ENCODE peak calls at places on chromosomes 3 and 15, in four cellular contexts. I is neural progenitor cell, O is HCT116, S is SK-N-SH. T is an unnamed sample.

GRCh38 chr3:173397161-173398110 is at the start of gene NLGN1:
- DNase-seq in I (peak), O (no peak), S (peak), T (peak)

GRCh38 chr3:18295171-18295920 is 129.8 kb downstream of the SATB1 start:
- DNase-seq in I (peak), O (peak), S (peak), T (peak)

GRCh38 chr3:196620228-196620627 is 19.3 kb upstream of the NRROS start:
- DNase-seq in I (no peak), O (no peak), S (no peak), T (no peak)

GRCh38 chr3:155791190-155791589 is 14.9 kb downstream of the C3orf33 start:
- DNase-seq in I (no peak), O (no peak), S (no peak), T (no peak)

GRCh38 chr15:49625460-49626036 is 4.7 kb downstream of the DTWD1 start:
- DNase-seq in I (peak), O (no peak), S (no peak), T (no peak)

GRCh38 chr3:196868297-196868661 is 559 bp downstream of the SENP5 start:
- DNase-seq in I (peak), O (no peak), S (peak), T (peak)

GRCh38 chr3:55897573-55898224 is 410.6 kb upstream of the WNT5A start:
- DNase-seq in I (peak), O (no peak), S (peak), T (peak)

GRCh38 chr3:40264437-40264836 is 45.1 kb upstream of the EIF1B start:
- DNase-seq in I (no peak), O (no peak), S (no peak), T (no peak)

GRCh38 chr3:125513490-125514115 is 6.4 kb downstream of the SNX4 start:
- DNase-seq in I (no peak), O (no peak), S (no peak), T (no peak)

GRCh38 chr3:89032331-89033063 is 74.9 kb upstream of the EPHA3 start:
- DNase-seq in I (no peak), O (no peak), S (no peak), T (no peak)

GRCh38 chr15:91954211-91954804 is 100.8 kb downstream of the SLCO3A1 start:
- DNase-seq in I (no peak), O (no peak), S (no peak), T (peak)

GRCh38 chr3:196499061-196499460 is 4.5 kb downstream of the RNF168 start:
- DNase-seq in I (no peak), O (no peak), S (no peak), T (no peak)

GRCh38 chr3:196739671-196740475 is at the start of gene PAK2:
- DNase-seq in I (peak), O (peak), S (peak), T (peak)

GRCh38 chr3:134061401-134061800 is 31.7 kb upstream of the SLCO2A1 start:
- DNase-seq in I (no peak), O (no peak), S (no peak), T (no peak)

GRCh38 chr3:114841515-114841914 is 305.6 kb downstream of the ZBTB20 start:
- DNase-seq in I (no peak), O (peak), S (no peak), T (no peak)

GRCh38 chr3:100893108-100893507 is 100.1 kb downstream of the ABI3BP start:
- DNase-seq in I (no peak), O (no peak), S (no peak), T (no peak)

GRCh38 chr3:186784820-186785516 is 1.6 kb downstream of the EIF4A2 start:
- DNase-seq in I (no peak), O (no peak), S (no peak), T (no peak)

DNA sequence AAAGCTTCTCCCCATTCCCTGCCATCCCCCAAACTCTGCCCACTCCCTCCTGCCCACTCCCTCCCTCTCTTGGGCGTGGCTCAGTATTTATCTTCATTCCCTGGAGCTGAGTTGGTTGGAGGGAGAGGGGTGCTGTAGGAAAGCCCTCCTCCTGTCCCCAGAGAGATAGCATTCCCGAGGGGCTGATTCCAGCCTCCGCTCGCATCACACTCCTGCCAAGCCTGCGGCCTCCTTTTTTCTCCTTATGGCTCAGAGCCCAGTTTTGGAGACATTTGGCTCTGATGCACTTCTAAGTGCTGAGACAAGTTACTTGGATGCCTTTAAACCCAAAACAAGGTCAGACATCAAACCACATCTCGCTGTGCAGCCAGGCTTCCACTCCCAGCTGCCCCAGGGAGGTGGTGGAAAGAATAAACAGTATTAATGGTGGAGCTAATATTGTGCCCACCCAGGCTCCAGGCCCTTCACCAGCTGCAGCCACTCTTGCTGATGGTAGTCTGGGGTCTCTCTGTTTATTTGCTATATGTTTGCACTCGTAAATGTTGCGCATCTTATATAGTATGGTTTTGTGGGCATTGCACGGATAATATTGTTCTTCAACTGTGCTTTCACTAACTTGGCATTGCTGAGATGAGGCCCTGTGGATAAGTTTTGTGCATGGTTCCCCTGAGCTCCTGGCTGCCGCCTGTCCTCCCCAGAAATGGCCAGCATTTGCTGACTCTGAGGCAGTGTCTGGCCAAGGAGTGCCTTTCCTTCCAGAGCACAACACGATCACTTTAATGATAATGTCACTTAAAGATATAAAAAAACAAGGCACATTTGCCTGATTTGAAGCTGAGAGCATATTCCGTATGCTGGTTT is 157.2 kb downstream of the LRRC28 start:
- DNase-seq in I (no peak), O (no peak), S (peak), T (no peak)
- TF ChIP-seq EZH2phosphoT487 in I (no peak), O (no peak), S (no peak), T (no peak)

GRCh38 chr3:166190360-166190759 is 353.1 kb upstream of the BCHE start:
- DNase-seq in I (peak), O (no peak), S (no peak), T (peak)
- TF ChIP-seq EZH2phosphoT487 in I (no peak), O (no peak), S (no peak), T (no peak)

DNA sequence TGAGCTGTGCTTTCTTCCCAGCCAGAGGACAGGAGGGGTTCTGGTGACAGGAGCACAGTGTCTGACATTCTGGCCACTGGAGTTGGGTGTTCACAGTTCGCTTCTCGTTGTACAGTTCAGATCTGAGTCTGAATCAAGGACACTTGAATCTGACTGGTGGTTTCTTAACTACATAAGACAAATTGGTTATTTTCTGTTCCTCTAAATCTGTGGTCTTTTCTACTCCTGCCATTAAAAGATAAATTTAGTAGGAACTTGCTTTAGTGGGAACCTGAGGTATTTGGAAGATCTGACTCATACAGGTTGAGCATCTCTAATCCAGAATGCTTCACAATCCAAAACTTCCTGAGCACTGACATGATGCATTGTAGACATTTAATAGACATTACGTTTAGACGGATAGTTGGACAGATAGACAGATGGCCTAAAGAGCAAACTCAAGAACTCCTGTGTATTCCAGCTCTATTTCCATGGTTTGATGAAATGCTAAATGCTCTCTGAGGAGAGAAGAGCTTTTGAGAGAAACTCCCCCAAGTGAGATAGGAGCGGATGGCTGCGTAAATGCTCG is 71.0 kb downstream of the CCK start:
- DNase-seq in I (no peak), O (no peak), S (no peak), T (no peak)
- TF ChIP-seq EZH2phosphoT487 in I (no peak), O (no peak), S (no peak), T (no peak)

DNA sequence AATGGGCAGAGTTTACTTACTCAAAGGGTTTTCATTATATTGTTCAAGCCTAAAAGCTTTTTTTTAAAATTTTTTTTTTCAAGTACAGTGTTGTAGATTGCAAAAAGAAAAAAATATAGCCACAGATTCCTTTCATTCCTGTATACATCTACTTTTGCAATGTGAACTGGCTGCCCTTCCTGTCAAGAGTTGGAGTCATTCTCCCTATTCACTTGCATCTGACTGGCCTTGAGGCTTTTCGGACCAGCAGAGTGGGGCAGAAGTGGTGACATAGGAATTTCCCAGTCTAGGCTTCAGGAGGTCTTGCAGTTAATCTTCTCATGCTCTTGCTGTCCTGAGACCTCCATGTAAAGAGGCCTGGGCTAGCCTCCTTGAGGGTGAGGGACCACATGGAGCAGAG is 218.3 kb upstream of the CFAP20DC start:
- DNase-seq in I (no peak), O (no peak), S (no peak), T (no peak)
- TF ChIP-seq EZH2phosphoT487 in I (no peak), O (no peak), S (no peak), T (no peak)

GRCh38 chr15:83475551-83475950 is 28.4 kb downstream of the SH3GL3 start:
- DNase-seq in I (no peak), O (no peak), S (no peak), T (peak)
- TF ChIP-seq EZH2phosphoT487 in I (no peak), O (no peak), S (no peak), T (no peak)

GRCh38 chr3:50466177-50466576 is 37.3 kb downstream of the CACNA2D2 start:
- DNase-seq in I (no peak), O (no peak), S (no peak), T (peak)
- TF ChIP-seq EZH2phosphoT487 in I (no peak), O (no peak), S (no peak), T (no peak)

GRCh38 chr3:13885704-13886010 is 5.8 kb upstream of the WNT7A start:
- DNase-seq in I (no peak), O (no peak), S (no peak), T (no peak)

GRCh38 chr3:13883681-13884080 is 3.8 kb upstream of the WNT7A start:
- DNase-seq in I (no peak), O (no peak), S (peak), T (no peak)

GRCh38 chr3:13882876-13883275 is 3.0 kb upstream of the WNT7A start:
- DNase-seq in I (no peak), O (no peak), S (peak), T (no peak)

GRCh38 chr3:13886593-13887129 is 6.8 kb upstream of the WNT7A start:
- DNase-seq in I (no peak), O (no peak), S (no peak), T (no peak)

DNA sequence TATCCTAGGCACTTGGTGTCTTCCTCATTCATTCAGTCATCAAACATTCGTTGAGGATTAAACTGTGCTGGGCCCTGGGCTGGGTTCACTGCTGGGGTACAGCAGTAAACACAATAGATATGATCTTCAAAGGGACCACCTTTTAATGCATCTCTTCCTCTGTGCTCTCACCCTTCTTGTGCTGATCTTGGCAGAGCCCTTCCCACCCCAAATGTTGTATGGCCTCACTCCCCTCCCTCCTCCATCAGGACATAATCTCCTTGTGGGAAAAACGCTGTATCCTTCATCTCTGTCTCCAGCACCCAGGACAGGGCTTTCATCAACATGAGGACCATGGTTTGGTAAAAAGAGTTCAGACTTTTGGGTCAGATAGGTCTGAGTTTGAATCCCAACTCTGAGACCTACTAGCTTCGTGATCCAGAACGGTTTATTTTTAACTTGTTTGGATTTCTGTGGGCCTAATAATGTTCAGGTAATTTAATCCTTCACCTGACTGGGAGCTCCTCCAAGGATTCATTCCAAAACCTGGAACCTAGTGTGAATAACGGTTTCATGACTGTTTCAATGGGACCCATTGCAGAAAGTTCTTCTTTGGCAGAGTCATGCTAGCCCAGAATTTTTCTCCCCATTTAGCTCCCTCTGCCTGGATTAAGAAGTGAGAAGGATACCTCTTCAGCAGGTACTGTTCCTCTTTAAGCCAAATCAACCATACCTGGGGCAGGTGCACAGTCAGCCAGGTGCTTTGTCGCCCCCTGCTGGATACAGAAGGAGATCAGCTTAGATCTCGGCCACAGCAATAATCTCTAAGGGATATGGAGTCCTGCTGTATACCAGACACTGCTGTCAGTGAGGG is 5.2 kb upstream of the WNT7A start:
- DNase-seq in I (peak), O (peak), S (peak), T (peak)
- TF ChIP-seq EZH2phosphoT487 in I (no peak), O (no peak), S (no peak), T (no peak)

DNA sequence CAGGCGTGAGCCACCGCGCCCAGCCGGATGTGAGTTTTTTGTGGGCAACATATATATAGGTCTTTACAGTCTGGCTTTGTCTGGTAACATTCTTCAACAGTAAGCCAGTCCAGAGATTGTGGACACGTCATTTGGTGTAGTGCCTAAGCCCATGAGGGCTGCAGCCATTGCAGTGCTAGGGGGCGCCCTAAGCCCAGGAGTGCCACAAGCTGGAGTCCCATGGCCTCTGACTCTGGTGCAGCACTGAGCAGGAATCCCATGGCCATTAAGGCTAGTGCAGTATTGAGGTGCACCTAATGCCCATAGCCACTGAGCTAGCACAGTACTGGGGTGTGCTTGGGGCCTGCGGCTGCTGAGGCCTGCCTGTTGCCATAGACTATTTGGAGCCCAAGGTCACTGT is 136.4 kb upstream of the NDN start:
- DNase-seq in I (peak), O (no peak), S (no peak), T (peak)
- TF ChIP-seq EZH2phosphoT487 in I (no peak), O (no peak), S (no peak), T (no peak)

DNA sequence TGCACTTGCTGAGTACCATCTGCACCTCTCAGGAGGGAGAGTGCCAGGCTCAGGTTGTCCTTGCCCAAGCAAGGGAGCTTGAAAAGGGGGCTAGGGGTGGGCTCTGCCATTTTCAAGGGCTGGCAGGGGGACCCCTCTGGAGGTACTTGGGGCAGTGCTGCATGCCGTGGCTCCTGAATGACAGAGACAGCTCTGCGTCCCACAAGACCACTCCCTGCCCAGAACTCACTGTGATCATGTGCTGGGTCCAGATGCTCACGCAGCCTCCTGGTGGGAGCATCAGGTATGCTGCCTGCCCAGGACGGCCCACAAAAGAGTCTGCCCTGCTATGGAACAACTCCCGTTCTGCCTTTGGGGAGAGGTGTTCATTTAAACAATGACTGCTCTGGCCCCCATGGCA is 165.2 kb downstream of the GOLGA6L4 start:
- DNase-seq in I (no peak), O (no peak), S (no peak), T (no peak)
- TF ChIP-seq EZH2phosphoT487 in I (no peak), O (no peak), S (no peak), T (no peak)

T was measured in PC-3.